ENCODE peak calls at places on chromosomes 3 and 15, in four cellular contexts. I is astrocyte, E is cardiac fibroblast, F is GM12878. Y is an unnamed sample.

GRCh38 chr3:177420643-177421042 is 223.4 kb upstream of the TBL1XR1 start:
- DNase-seq in I (peak), F (no peak), E (peak), Y (peak)

GRCh38 chr3:33624756-33625155 is 93.3 kb downstream of the CLASP2 start:
- DNase-seq in F (no peak), I (no peak), E (peak), Y (no peak)

GRCh38 chr3:138849541-138849940 is 14.8 kb upstream of the PIK3CB start:
- DNase-seq in E (no peak), I (no peak), F (no peak), Y (no peak)

GRCh38 chr3:42752961-42753360 is 20.1 kb downstream of the CCDC13 start:
- DNase-seq in I (no peak), F (no peak), E (no peak), Y (no peak)

GRCh38 chr3:123817413-123817812 is 66.7 kb downstream of the MYLK start:
- DNase-seq in I (peak), F (no peak), E (no peak), Y (no peak)

GRCh38 chr3:22692239-22692638 is 510.9 kb upstream of the UBE2E2 start:
- DNase-seq in I (no peak), E (no peak), F (no peak), Y (no peak)

GRCh38 chr15:70382009-70382749 is 284.5 kb upstream of the TLE3 start:
- DNase-seq in I (no peak), F (no peak), E (no peak), Y (no peak)

GRCh38 chr3:69379661-69380060 is 6.2 kb downstream of the FRMD4B start:
- DNase-seq in E (no peak), I (no peak), F (no peak), Y (no peak)

GRCh38 chr3:176757440-176757839 is 439.8 kb downstream of the TBL1XR1 start:
- DNase-seq in F (no peak), E (no peak), I (no peak), Y (no peak)

GRCh38 chr3:151974067-151974466 is 100.6 kb downstream of the SUCNR1 start:
- DNase-seq in E (peak), F (no peak), I (peak), Y (peak)

GRCh38 chr3:13163848-13164382 is 90.7 kb upstream of the IQSEC1 start:
- DNase-seq in I (no peak), F (no peak), E (no peak), Y (no peak)

GRCh38 chr15:69160976-69161877 is 792 bp downstream of the GLCE start:
- DNase-seq in E (peak), F (no peak), I (no peak), Y (peak)

GRCh38 chr3:28218071-28218916 is 23.1 kb upstream of the CMC1 start:
- DNase-seq in F (peak), E (no peak), I (no peak), Y (no peak)

GRCh38 chr3:127714866-127715265 is 42.1 kb downstream of the ABTB1 start:
- DNase-seq in I (no peak), E (no peak), F (no peak), Y (no peak)

GRCh38 chr15:56772868-56773639 is 39.7 kb upstream of the ZNF280D start:
- DNase-seq in I (peak), E (peak), F (no peak), Y (peak)

GRCh38 chr3:124824286-124824915 is 62.8 kb downstream of the ITGB5 start:
- DNase-seq in I (peak), E (no peak), F (no peak), Y (no peak)

GRCh38 chr3:192887701-192888100 is 30.0 kb downstream of the MB21D2 start:
- DNase-seq in E (peak), F (no peak), I (no peak), Y (peak)
- H3K4me3 ChIP-seq in E (no peak), F (no peak), I (peak), Y (no peak)

GRCh38 chr15:66704783-66705113 is 2.7 kb downstream of the SMAD6 start:
- DNase-seq in I (no peak), F (no peak), E (no peak), Y (no peak)
- H3K4me3 ChIP-seq in I (peak), F (no peak), E (no peak), Y (no peak)

DNA sequence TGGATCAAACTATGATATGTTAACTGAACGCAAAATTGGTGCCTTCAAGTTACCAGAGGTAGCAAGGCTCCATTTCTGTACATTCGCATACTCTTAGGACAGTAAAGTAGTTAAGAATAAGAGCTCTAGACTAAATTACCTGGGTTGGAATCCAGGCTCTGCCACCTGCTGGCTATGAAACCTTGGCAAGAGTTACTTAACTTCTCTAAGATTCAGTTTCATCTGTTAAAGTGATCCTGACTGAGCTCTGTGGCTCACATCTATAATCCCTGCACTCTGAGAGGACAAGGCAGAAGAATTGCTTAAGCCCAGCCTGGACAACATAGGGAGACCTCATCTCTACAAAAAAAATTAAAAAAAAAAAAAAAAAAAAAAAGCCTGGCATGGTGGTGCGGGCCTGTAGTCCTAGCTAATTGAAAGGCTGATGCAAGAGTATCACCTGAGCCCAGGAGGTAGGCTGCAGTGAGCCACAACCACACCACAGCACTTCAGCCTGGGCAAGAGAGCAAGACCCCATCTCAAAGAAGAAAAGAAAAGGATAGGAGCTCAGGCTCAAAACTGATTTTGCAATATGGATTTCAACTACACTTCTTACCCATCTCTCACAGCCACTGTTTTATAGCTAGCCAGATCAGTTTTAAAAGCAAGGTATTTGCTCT is 21.3 kb downstream of the GSK3B start:
- DNase-seq in E (no peak), F (no peak), I (no peak), Y (no peak)
- H3K4me3 ChIP-seq in E (no peak), F (no peak), I (no peak), Y (no peak)

DNA sequence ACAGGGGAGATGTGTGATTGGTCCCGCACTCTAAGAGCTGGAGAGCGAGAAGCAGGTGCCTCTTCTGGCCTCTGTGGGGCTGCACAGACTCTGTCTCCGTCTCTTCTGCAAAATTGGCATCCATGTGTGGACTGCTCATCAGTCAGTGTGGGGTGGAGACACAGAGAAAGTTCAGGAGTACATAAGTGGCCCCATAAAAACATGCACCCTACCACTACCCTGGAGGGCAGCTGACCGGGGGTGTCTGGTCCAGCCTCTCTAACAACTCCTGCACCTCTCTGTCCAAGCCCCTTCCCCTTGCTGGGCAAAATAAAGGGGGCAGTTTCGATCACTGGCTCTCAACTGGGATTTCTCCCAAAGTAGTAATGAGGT is 76.6 kb downstream of the TAMM41 start:
- DNase-seq in E (no peak), F (no peak), I (no peak), Y (peak)
- H3K4me3 ChIP-seq in E (no peak), F (no peak), I (no peak), Y (no peak)

DNA sequence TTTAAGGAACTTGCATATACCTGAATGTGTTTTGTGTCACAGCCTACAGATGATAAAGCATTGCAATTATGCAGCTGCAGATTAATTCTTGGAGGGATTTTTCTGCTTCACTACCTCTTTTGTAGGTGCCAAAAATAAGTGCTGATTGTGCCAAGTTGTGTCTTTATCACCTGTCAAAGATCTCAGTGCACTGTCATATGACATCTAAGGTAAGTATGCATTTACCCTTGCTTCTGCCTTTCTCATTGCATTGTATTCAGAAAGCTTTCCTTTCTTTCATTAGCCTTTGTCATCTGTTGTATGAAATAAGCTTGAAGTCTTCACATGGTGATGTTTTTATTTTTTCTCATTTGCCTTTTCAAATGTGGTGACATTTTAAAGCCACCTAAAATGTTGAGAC is 382.0 kb upstream of the EPHA3 start:
- DNase-seq in E (no peak), F (no peak), I (no peak), Y (no peak)
- H3K4me3 ChIP-seq in E (no peak), F (no peak), I (no peak), Y (no peak)

GRCh38 chr3:108221403-108221802 is 821 bp downstream of the IFT57 start:
- DNase-seq in E (no peak), F (no peak), I (no peak), Y (peak)

GRCh38 chr3:108221911-108222812 is at the start of gene IFT57:
- DNase-seq in E (peak), I (peak), F (peak), Y (peak)

GRCh38 chr3:108215876-108216275 is 6.3 kb downstream of the IFT57 start:
- DNase-seq in F (no peak), I (no peak), E (no peak), Y (no peak)

GRCh38 chr3:108218811-108219210 is 3.4 kb downstream of the IFT57 start:
- DNase-seq in I (peak), F (no peak), E (peak), Y (peak)

DNA sequence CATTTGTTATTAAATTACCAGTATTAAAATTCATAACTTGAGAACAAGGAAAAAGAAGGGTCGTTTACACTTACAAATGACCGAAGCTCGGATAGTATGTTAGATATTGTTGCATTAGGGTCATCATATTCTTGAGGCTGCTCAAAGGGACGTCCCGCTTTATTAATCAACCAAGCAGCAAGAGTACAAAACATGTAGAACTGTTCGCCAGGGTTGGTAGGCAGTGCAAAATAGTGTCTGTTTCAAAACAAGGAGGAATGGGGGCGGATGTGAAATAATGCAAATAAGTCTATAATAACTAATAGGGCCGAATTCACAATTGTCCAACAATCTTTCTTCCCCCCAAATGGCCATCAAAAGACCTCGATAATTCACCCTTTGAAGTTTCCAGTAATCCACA is 2.9 kb downstream of the IFT57 start:
- DNase-seq in I (no peak), E (no peak), F (no peak), Y (no peak)
- H3K4me3 ChIP-seq in I (no peak), E (no peak), F (peak), Y (no peak)

DNA sequence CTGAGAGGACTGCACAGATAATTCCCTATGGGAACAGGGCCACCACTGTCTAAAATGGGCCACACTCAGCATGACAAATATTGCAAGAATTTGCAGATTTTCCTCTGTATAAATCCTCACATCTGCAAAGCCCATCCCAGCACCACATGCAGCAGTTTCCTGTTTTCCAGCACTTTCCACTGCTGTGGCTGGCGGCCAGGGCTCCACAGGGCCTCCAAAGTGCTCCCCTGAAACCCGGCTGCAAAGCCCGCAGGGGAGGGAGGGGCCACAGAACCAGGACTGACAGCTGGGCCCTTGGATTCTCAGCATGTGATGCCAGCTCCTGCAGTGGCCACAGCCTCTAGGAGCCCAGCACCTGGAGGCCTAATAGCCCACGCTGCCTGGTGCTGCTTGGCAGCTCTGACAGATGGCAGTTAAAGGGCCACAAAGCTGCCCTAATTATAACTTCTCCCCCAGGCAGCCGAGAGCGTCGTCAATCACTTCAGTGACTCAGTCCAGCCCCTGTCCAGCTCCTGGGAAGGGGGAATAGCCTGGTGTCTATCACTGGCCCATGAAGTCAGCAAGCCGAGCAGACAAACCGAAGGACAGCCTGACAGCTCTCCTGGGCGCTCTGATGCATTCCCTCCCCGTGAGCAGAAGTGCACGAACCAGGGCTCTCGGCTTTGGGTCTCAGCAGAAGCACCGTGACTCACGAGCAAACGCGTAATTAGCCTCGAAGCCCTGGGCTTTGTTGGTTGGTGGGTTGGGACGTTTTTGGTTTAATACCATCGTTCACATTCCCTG is 4.7 kb downstream of the LRRC15 start:
- DNase-seq in E (peak), I (peak), F (no peak), Y (peak)
- H3K4me3 ChIP-seq in E (no peak), I (no peak), F (no peak), Y (no peak)

DNA sequence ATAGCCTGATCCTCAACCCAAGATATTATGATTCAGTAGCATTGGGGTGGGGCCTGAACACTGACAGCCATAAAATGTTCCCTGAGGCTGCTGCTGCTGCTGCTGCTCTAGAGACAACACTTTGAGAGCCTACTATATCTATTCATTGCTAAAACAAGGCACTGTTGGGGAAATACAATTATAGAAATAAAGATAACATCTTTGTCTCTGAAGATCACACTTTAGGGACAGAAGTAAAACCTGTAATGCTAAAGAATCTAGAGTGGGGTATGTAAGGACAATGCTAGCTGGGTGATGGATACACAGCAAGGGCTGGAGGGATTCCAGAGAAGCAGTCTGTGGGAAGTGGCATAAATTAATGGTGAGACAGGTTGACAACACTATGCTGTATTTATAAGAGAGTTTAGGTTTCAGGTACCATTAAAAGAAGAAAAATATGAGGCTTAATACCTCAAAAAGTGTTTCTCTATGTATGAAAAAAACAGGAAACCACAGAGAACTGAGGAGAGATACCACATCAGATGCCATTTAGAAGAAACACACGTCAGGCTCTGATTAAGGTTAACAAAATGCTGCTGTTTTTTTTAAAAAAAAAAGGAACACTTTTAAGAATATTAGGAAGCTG is 115.9 kb downstream of the CBLB start:
- DNase-seq in E (peak), F (no peak), I (peak), Y (no peak)
- H3K4me3 ChIP-seq in E (no peak), F (no peak), I (no peak), Y (no peak)

GRCh38 chr15:74201656-74202420 is 749 bp downstream of the STRA6 start:
- DNase-seq in E (peak), F (no peak), I (peak), Y (peak)
- H3K4me3 ChIP-seq in E (no peak), F (no peak), I (no peak), Y (no peak)

Y was measured in fibroblast of mammary gland.